ENCODE peak calls at places on chromosomes 12 and 14, in four cellular contexts. J, F, W and G are unnamed samples.

GRCh38 chr14:68589447-68590232 is 203.2 kb downstream of the ZFP36L1 start:
- DNase-seq in J (no peak), F (no peak), W (no peak), G (no peak)

GRCh38 chr14:50943261-50943942 is 881 bp downstream of the PYGL start:
- DNase-seq in J (peak), F (peak), W (peak), G (no peak)

GRCh38 chr12:102421801-102422583 is 58.4 kb downstream of the IGF1 start:
- DNase-seq in J (no peak), F (no peak), W (no peak), G (no peak)

GRCh38 chr14:93789366-93790130 is 1.3 kb upstream of the PRIMA1 start:
- DNase-seq in J (no peak), F (no peak), W (no peak), G (no peak)

GRCh38 chr12:118359541-118359915 is 13.2 kb downstream of the TAOK3 start:
- DNase-seq in J (no peak), F (peak), W (no peak), G (no peak)

GRCh38 chr14:57420986-57421385 is 30.6 kb downstream of the NAA30 start:
- DNase-seq in J (no peak), F (no peak), W (no peak), G (no peak)

GRCh38 chr12:28024231-28024995 is 51.9 kb upstream of the PTHLH start:
- DNase-seq in J (no peak), F (no peak), W (no peak), G (no peak)

GRCh38 chr14:101757839-101758211 is 3.7 kb upstream of the PPP2R5C start:
- DNase-seq in J (no peak), F (no peak), W (no peak), G (no peak)

GRCh38 chr14:80316426-80316825 is 105.1 kb upstream of the DIO2 start:
- DNase-seq in J (no peak), F (no peak), W (no peak), G (no peak)

GRCh38 chr12:119153477-119154434 is 25.0 kb upstream of the HSPB8 start:
- DNase-seq in J (peak), F (peak), W (no peak), G (no peak)

GRCh38 chr12:65389436-65389835 is 111.0 kb downstream of the MSRB3 start:
- DNase-seq in J (no peak), F (no peak), W (no peak), G (no peak)

GRCh38 chr12:116610971-116611541 is 51.9 kb downstream of the MAP1LC3B2 start:
- DNase-seq in J (no peak), F (peak), W (no peak), G (no peak)

GRCh38 chr12:78938341-78939084 is 73.9 kb downstream of the SYT1 start:
- DNase-seq in J (no peak), F (no peak), W (no peak), G (no peak)

GRCh38 chr14:51305761-51306160 is 65.7 kb downstream of the TMX1 start:
- DNase-seq in J (no peak), F (no peak), W (no peak), G (no peak)

GRCh38 chr12:41661141-41661540 is 473.0 kb downstream of the PDZRN4 start:
- DNase-seq in J (no peak), F (no peak), W (no peak), G (no peak)

GRCh38 chr14:99261916-99262787 is 9.8 kb downstream of the BCL11B start:
- DNase-seq in J (no peak), F (no peak), W (no peak), G (no peak)
- TF ChIP-seq SIN3A in J (no peak), F (no peak), W (no peak), G (no peak)

GRCh38 chr12:54988402-54989054 is 4.0 kb upstream of the TESPA1 start:
- DNase-seq in J (no peak), F (peak), W (no peak), G (no peak)
- TF ChIP-seq TCF7L2 in J (no peak), F (no peak), W (no peak), G (no peak)

GRCh38 chr12:76895796-76896195 is 17.0 kb upstream of the CSRP2 start:
- DNase-seq in J (no peak), F (no peak), W (no peak), G (no peak)

GRCh38 chr12:76888775-76889174 is 10.0 kb upstream of the CSRP2 start:
- DNase-seq in J (no peak), F (no peak), W (no peak), G (no peak)

GRCh38 chr12:76891609-76892008 is 12.8 kb upstream of the CSRP2 start:
- DNase-seq in J (no peak), F (no peak), W (no peak), G (no peak)

GRCh38 chr12:76896274-76896673 is 17.5 kb upstream of the CSRP2 start:
- DNase-seq in J (no peak), F (no peak), W (no peak), G (no peak)

DNA sequence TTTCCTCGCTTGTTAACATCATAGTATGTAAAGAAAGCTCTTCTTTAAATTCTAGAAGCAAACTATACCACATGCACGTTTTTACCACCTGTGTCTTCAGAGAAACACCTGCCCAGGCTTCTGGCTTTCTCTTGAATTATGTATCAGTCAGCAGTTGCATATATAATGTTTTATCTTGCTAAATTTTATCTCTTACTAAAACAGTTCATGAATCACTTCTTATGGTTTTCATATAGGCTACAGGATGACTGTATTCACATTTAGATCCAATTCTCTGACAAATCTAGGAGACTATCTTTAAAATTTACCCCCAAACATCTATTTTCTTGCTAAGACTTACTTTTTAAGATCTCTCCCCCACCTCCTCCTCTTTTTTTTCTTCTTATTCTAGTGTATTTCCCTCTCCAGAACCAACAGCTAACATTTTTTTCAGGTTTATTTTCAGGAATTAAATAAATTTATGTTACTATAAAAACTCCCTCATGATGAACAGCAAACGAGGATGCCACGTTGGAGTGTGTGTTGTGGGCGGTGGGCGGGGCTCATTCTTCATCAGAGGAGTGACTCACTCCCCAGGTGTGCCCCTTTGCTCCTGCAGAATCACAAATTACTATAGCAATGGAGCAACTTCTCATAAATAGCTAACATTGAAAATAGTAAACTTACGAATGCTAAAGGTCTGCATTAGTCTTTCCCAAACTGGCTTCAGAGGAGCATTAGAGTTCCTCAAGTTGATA is 11.8 kb upstream of the CSRP2 start:
- DNase-seq in J (peak), F (no peak), W (no peak), G (no peak)
- TF ChIP-seq SIN3A in J (no peak), F (no peak), W (no peak), G (no peak)

DNA sequence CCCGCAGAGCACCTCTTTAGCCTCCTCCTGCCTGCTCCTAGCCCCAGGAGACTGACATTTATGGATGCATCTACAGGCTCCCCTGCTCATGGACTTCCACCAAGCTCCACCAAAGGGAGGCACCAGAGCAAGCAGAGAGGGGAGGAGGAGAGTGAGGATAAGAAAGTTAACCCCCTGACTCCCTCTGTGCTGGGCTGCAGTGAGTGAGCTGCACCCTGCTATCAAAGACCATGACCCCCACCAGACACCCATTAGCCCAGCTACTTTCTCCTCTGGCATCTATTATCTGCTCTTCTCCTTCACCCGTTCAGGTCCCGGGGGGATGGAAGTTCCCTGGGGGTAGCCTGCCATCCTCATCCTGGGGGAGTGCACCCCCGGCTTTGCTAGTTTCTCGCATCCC is 45.4 kb downstream of the FOXN3 start:
- DNase-seq in J (no peak), F (no peak), W (no peak), G (no peak)
- TF ChIP-seq TCF7L2 in J (no peak), F (no peak), W (no peak), G (no peak)

GRCh38 chr14:77808250-77808649 is 8.3 kb downstream of the ADCK1 start:
- DNase-seq in J (no peak), F (no peak), W (no peak), G (no peak)
- TF ChIP-seq SIN3A in J (no peak), F (no peak), W (no peak), G (no peak)

GRCh38 chr14:92687681-92688433 is 60.6 kb downstream of the LGMN start:
- DNase-seq in J (no peak), F (no peak), W (no peak), G (no peak)
- TF ChIP-seq TCF7L2 in J (no peak), F (no peak), W (no peak), G (no peak)

DNA sequence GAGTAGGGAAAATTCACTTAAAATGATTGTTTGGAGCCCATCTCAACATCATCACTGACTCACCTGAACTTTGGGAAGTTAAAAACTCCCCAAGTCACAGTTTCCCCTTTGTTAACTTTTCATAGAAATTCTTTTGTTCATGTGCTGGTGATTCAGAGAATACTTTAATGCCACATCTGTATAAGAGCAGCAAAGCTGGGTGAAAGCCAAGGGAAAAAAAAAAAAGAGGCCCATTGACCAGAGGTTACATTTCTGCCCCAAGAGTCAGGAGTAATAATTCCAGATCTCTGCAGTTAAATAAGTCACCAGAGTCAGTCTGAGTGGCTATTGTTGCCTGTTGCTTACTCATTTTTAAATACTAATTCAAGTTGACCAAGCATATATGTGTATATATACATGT is 136.4 kb upstream of the LGR5 start:
- DNase-seq in J (peak), F (no peak), W (no peak), G (no peak)
- TF ChIP-seq SIN3A in J (no peak), F (no peak), W (no peak), G (no peak)